ENCODE peak calls at places on chromosomes 4 and X, in four cellular contexts. A, V, N and E are unnamed samples.
A peak's percentile ranks its signal among the peaks of the same experiment; 100 is the strongest.

GRCh38 chr4:95531141-95531540 is 17.6 kb downstream of the UNC5C start:
- DNase-seq in A (no peak), V (no peak), N (no peak), E (no peak)

GRCh38 chr4:168797738-168798375 is 212.2 kb downstream of the CBR4 start:
- DNase-seq in A (no peak), V (no peak), N (no peak), E (no peak)

GRCh38 chr4:78222575-78223186 is 165.6 kb downstream of the FRAS1 start:
- DNase-seq in A (no peak), V (no peak), N (no peak), E (no peak)

GRCh38 chr4:5874811-5875465 is 17.9 kb downstream of the CRMP1 start:
- DNase-seq in A (no peak), V (no peak), N (no peak), E (no peak)

GRCh38 chrX:70332600-70332999 is 42.7 kb downstream of the KIF4A start:
- DNase-seq in A (no peak), V (no peak), N (no peak), E (no peak)

GRCh38 chr4:40954119-40954668 is 204.4 kb downstream of the NSUN7 start:
- DNase-seq in A (no peak), V (no peak), N (no peak), E (no peak)

GRCh38 chr4:109816082-109816442 is 500 bp downstream of the GAR1 start:
- DNase-seq in A (peak; percentile 6), V (peak; percentile 26), N (peak; percentile 63), E (no peak)

GRCh38 chr4:48254381-48255072 is 15.1 kb downstream of the TEC start:
- DNase-seq in A (no peak), V (no peak), N (peak; percentile 87), E (no peak)

GRCh38 chr4:40197879-40198689 is 1.3 kb downstream of the RHOH start:
- DNase-seq in A (no peak), V (peak; percentile 22), N (peak; percentile 82), E (no peak)

GRCh38 chr4:77433102-77433733 is 172.4 kb upstream of the CXCL13 start:
- DNase-seq in A (peak; percentile 7), V (no peak), N (peak; percentile 30), E (no peak)

GRCh38 chr4:131091896-131092295 is 1995.9 kb downstream of the C4orf33 start:
- DNase-seq in A (no peak), V (no peak), N (peak; percentile 4), E (no peak)

GRCh38 chr4:99135541-99136173 is 8.4 kb downstream of the ADH4 start:
- DNase-seq in A (no peak), V (no peak), N (no peak), E (no peak)

GRCh38 chrX:44873415-44874270 is 655 bp downstream of the KDM6A start:
- DNase-seq in A (no peak), V (peak; percentile 57), N (peak; percentile 65), E (peak; percentile 81)

GRCh38 chr4:52665592-52665991 is 6.5 kb upstream of the USP46 start:
- DNase-seq in A (no peak), V (no peak), N (peak; percentile 20), E (no peak)

GRCh38 chr4:2937146-2937857 is 25.9 kb downstream of the NOP14 start:
- DNase-seq in A (no peak), V (peak; percentile 4), N (no peak), E (peak; percentile 66)

GRCh38 chr4:22984390-22984789 is 291.7 kb downstream of the GBA3 start:
- DNase-seq in A (no peak), V (no peak), N (no peak), E (no peak)

GRCh38 chrX:153460826-153461225 is 9.6 kb downstream of the HAUS7 start:
- DNase-seq in A (peak; percentile 55), V (peak; percentile 31), N (peak; percentile 38), E (no peak)

GRCh38 chrX:1418901-1419544 is 27.1 kb upstream of the SLC25A6 start:
- DNase-seq in A (no peak), V (no peak), N (no peak), E (peak; percentile 63)

GRCh38 chr4:4980818-4981217 is 38.4 kb downstream of the CYTL1 start:
- DNase-seq in A (no peak), V (no peak), N (no peak), E (no peak)

GRCh38 chr4:82913305-82913704 is 12.8 kb downstream of the THAP9 start:
- DNase-seq in A (no peak), V (no peak), N (no peak), E (no peak)

GRCh38 chr4:173332963-173333657 is 1.0 kb downstream of the HMGB2 start:
- DNase-seq in A (no peak), V (no peak), N (peak; percentile 65), E (no peak)

GRCh38 chr4:132180020-132180427 is 969.1 kb upstream of the PCDH10 start:
- DNase-seq in A (no peak), V (no peak), N (no peak), E (no peak)

GRCh38 chrX:115460565-115460888 is 100.4 kb upstream of the PLS3 start:
- DNase-seq in A (no peak), V (no peak), N (no peak), E (no peak)

GRCh38 chrX:1223253-1223621 is 10.8 kb upstream of the CRLF2 start:
- DNase-seq in A (no peak), V (no peak), N (no peak), E (no peak)

GRCh38 chrX:17470136-17470535 is 95.1 kb downstream of the NHS start:
- DNase-seq in A (no peak), V (no peak), N (no peak), E (no peak)

GRCh38 chr4:787561-787981 is 38.4 kb downstream of the CPLX1 start:
- DNase-seq in A (no peak), V (no peak), N (no peak), E (peak; percentile 51)
- TF ChIP-seq POLR2A in A (no peak), V (no peak), N (no peak), E (no peak)

GRCh38 chr4:139986621-139987510 is 167.1 kb downstream of the MAML3 start:
- DNase-seq in A (no peak), V (no peak), N (no peak), E (no peak)

GRCh38 chr4:139988863-139989765 is 164.9 kb downstream of the MAML3 start:
- DNase-seq in A (no peak), V (no peak), N (no peak), E (peak; percentile 74)

GRCh38 chr4:139986108-139986507 is 167.9 kb downstream of the MAML3 start:
- DNase-seq in A (no peak), V (no peak), N (no peak), E (no peak)

GRCh38 chr4:139978692-139979091 is 175.3 kb downstream of the MAML3 start:
- DNase-seq in A (peak; percentile 25), V (no peak), N (no peak), E (no peak)

GRCh38 chr4:139984459-139984858 is 169.5 kb downstream of the MAML3 start:
- DNase-seq in A (no peak), V (no peak), N (no peak), E (no peak)
- TF ChIP-seq POLR2A in A (no peak), V (no peak), N (no peak), E (no peak)

GRCh38 chr4:107825072-107825789 is 499 bp downstream of the SGMS2 start:
- DNase-seq in A (no peak), V (peak; percentile 58), N (no peak), E (peak; percentile 83)
- TF ChIP-seq POLR2A in A (no peak), V (peak; percentile 3), N (no peak), E (no peak)

DNA sequence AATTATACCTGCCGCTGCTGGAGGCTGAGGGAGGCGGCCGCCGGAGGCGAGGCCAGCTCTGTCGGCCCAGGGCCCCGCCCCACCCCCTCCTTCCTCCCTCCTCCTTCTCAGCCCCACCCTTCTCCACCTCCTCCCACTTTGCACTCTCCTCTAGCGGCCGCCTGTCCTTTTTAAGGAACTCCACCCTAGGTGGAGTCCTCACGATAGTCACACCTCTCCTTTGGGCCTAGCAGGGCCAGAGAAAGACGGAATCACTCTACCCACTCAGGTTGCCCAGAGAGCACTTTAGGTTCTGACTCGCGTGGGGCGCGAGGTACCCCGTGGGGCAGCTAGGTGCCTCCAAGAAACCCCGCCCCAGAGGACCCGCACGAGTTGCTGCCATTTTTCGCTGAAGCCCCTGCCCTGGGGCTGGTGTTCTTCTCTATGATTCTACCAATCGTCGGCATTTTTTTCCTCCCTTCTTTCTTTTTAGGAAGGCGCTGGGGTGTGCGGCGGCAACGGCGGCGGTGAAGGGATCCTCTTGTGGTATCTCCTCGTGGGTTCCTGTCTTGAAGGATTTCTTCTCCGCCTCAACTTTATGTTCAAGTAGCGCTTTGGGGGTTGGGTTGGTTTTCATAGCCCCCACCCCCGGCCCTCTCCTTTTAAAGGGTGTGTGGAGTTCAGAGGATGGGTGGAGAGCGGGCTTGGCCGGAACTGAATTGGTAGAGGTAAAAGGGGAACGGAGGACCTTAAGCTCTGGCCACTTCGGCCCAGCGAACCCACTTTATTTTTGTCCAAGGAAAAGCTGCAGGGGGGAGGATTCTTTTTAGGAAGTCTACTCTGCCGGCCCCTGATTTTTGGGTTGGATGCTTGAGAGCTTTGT is at the start of gene KLF8:
- DNase-seq in A (no peak), V (peak; percentile 68), N (peak; percentile 36), E (peak; percentile 76)
- TF ChIP-seq POLR2A in A (no peak), V (no peak), N (no peak), E (no peak)

GRCh38 chrX:107000013-107000515 is at the start of gene MORC4:
- DNase-seq in A (peak; percentile 16), V (peak; percentile 78), N (peak; percentile 11), E (peak; percentile 91)
- TF ChIP-seq POLR2A in A (no peak), V (peak; percentile 27), N (no peak), E (no peak)

GRCh38 chr4:869776-870175 is 43.8 kb upstream of the CPLX1 start:
- DNase-seq in A (no peak), V (no peak), N (no peak), E (no peak)

GRCh38 chr4:866068-866760 is 40.3 kb upstream of the CPLX1 start:
- DNase-seq in A (no peak), V (no peak), N (no peak), E (no peak)

GRCh38 chr4:868421-868820 is 42.5 kb upstream of the CPLX1 start:
- DNase-seq in A (no peak), V (no peak), N (no peak), E (no peak)

GRCh38 chr4:866761-867390 is 40.9 kb upstream of the CPLX1 start:
- DNase-seq in A (no peak), V (no peak), N (no peak), E (no peak)

GRCh38 chr4:867526-868250 is 41.8 kb upstream of the CPLX1 start:
- DNase-seq in A (no peak), V (no peak), N (no peak), E (no peak)
- TF ChIP-seq POLR2A in A (no peak), V (no peak), N (no peak), E (no peak)